ENCODE peak calls at places on chromosomes 12 and 14, in seven cellular contexts. Q is stimulated activated CD4-positive, alpha-beta T cell treated with anti-CD3 and anti-CD28 coated beads, Interleukin-1b, Interleukin-23, amount 100 ng/mL, for 1 hour; J is activated naive CD8-positive, alpha-beta T cell treated with anti-CD3 and anti-CD28 coated beads, Interleukin-2, amount 50 U/mL, for 24 hours; V is NCI-H1105; U is psoas muscle; P is renal cortical epithelial cell; G is A172. I is an unnamed sample.

GRCh38 chr12:83149987-83150386 is 463.3 kb downstream of the TMTC2 start:
- DNase-seq in Q (no peak), J (no peak), V (no peak), U (no peak), P (no peak), G (no peak), I (no peak)

GRCh38 chr14:74577247-74577947 is 34.6 kb downstream of the LTBP2 start:
- DNase-seq in Q (no peak), J (no peak), V (no peak), U (peak; percentile 71), P (no peak), G (no peak), I (no peak)

GRCh38 chr14:50957296-50957695 is 13.0 kb upstream of the PYGL start:
- DNase-seq in Q (no peak), J (no peak), V (no peak), U (no peak), P (no peak), G (peak; percentile 52), I (peak; percentile 83)

GRCh38 chr12:54392485-54393349 is 8.2 kb upstream of the ZNF385A start:
- DNase-seq in Q (no peak), J (no peak), V (no peak), U (peak; percentile 41), P (no peak), G (no peak), I (no peak)

GRCh38 chr14:60092516-60092915 is 793 bp downstream of the PCNX4 start:
- DNase-seq in Q (no peak), J (peak; percentile 16), V (peak; percentile 26), U (no peak), P (peak; percentile 30), G (peak; percentile 10), I (peak; percentile 45)

GRCh38 chr14:101291390-101291789 is 269.9 kb upstream of the DIO3 start:
- DNase-seq in Q (no peak), J (no peak), V (no peak), U (no peak), P (no peak), G (no peak), I (no peak)

GRCh38 chr14:32512813-32513212 is 183.7 kb downstream of the AKAP6 start:
- DNase-seq in Q (no peak), J (no peak), V (no peak), U (no peak), P (no peak), G (no peak), I (no peak)

GRCh38 chr14:68523994-68524725 is 268.7 kb downstream of the ZFP36L1 start:
- DNase-seq in Q (no peak), J (no peak), V (no peak), U (no peak), P (no peak), G (no peak), I (no peak)

GRCh38 chr12:31508436-31509150 is 82.3 kb downstream of the DENND5B start:
- DNase-seq in Q (no peak), J (no peak), V (no peak), U (no peak), P (no peak), G (no peak), I (no peak)

GRCh38 chr12:124637586-124637985 is 70.2 kb upstream of the NCOR2 start:
- DNase-seq in Q (no peak), J (no peak), V (no peak), U (no peak), P (peak; percentile 11), G (no peak), I (no peak)

GRCh38 chr14:71594828-71595227 is 337.4 kb upstream of the RGS6 start:
- DNase-seq in Q (no peak), J (peak; percentile 18), V (no peak), U (no peak), P (no peak), G (no peak), I (no peak)

GRCh38 chr12:29944269-29945000 is 160.7 kb upstream of the TMTC1 start:
- DNase-seq in Q (no peak), J (no peak), V (no peak), U (no peak), P (no peak), G (no peak), I (no peak)

GRCh38 chr14:76502219-76502618 is 126.3 kb downstream of the ESRRB start:
- DNase-seq in Q (no peak), J (no peak), V (no peak), U (no peak), P (no peak), G (no peak), I (no peak)

GRCh38 chr12:49230176-49230575 is 34.7 kb upstream of the TUBA1C start:
- DNase-seq in Q (no peak), J (no peak), V (no peak), U (no peak), P (no peak), G (no peak), I (no peak)

GRCh38 chr14:71933026-71933587 is 878 bp downstream of the RGS6 start:
- DNase-seq in Q (no peak), J (peak; percentile 4), V (no peak), U (no peak), P (no peak), G (no peak), I (peak; percentile 7)

GRCh38 chr14:25069889-25070288 is 19.9 kb upstream of the STXBP6 start:
- DNase-seq in Q (no peak), J (no peak), V (no peak), U (no peak), P (no peak), G (no peak), I (no peak)

GRCh38 chr12:93960521-93960920 is 187.9 kb upstream of the PLXNC1 start:
- DNase-seq in Q (no peak), J (no peak), V (no peak), U (no peak), P (no peak), G (no peak), I (no peak)

GRCh38 chr12:28443337-28443736 is 253.1 kb downstream of the CCDC91 start:
- DNase-seq in Q (no peak), J (no peak), V (peak; percentile 79), U (no peak), P (no peak), G (no peak), I (no peak)

GRCh38 chr14:89206426-89206825 is 210.6 kb downstream of the FOXN3 start:
- DNase-seq in Q (no peak), J (no peak), V (no peak), U (peak; percentile 82), P (no peak), G (no peak), I (no peak)

GRCh38 chr12:49964849-49965624 is 3.4 kb downstream of the AQP5 start:
- DNase-seq in Q (no peak), J (no peak), V (no peak), U (no peak), P (no peak), G (no peak), I (no peak)

GRCh38 chr14:68711551-68712437 is 81.1 kb downstream of the ZFP36L1 start:
- DNase-seq in Q (no peak), J (no peak), V (no peak), U (no peak), P (no peak), G (no peak), I (peak; percentile 35)

GRCh38 chr14:105850853-105851581 is 324.6 kb downstream of the TMEM121 start:
- DNase-seq in Q (no peak), J (no peak), V (no peak), U (no peak), P (no peak), G (no peak), I (no peak)

GRCh38 chr12:68733661-68734071 is 12.3 kb upstream of the SLC35E3 start:
- DNase-seq in Q (no peak), J (no peak), V (no peak), U (no peak), P (no peak), G (peak; percentile 66), I (no peak)

GRCh38 chr14:20343855-20344205 is 395 bp downstream of the PARP2 start:
- DNase-seq in Q (no peak), J (no peak), V (no peak), U (no peak), P (peak; percentile 34), G (no peak), I (no peak)

GRCh38 chr14:21210023-21210422 is 54.2 kb upstream of the OR5AU1 start:
- DNase-seq in Q (no peak), J (no peak), V (no peak), U (no peak), P (no peak), G (no peak), I (no peak)

GRCh38 chr12:5945071-5946008 is at the start of gene ANO2:
- DNase-seq in Q (no peak), J (no peak), V (peak; percentile 47), U (no peak), P (no peak), G (no peak), I (peak; percentile 44)

GRCh38 chr12:51855586-51856428 is 7.3 kb upstream of the FIGNL2 start:
- DNase-seq in Q (no peak), J (no peak), V (no peak), U (no peak), P (peak; percentile 93), G (no peak), I (no peak)

I was measured in A673.